ENCODE peak calls at places on chromosomes 4 and X, in five cellular contexts. F, R, N, D and E are unnamed samples.

GRCh38 chr4:128810871-128811570 is 1.5 kb downstream of the JADE1 start:
- DNase-seq in F (peak; percentile 69), R (peak; percentile 75), N (peak; percentile 96), D (peak; percentile 77), E (peak; percentile 88)

GRCh38 chrX:16479206-16479869 is 170.6 kb upstream of the S100G start:
- DNase-seq in F (no peak), R (no peak), N (peak; percentile 87), D (no peak), E (peak; percentile 20)

GRCh38 chr4:66572949-66573348 is 902.7 kb upstream of the EPHA5 start:
- DNase-seq in F (no peak), R (no peak), N (peak; percentile 85), D (peak; percentile 46), E (no peak)

GRCh38 chr4:53534684-53535083 is 56.6 kb downstream of the LNX1 start:
- DNase-seq in F (no peak), R (no peak), N (no peak), D (no peak), E (no peak)

GRCh38 chr4:154961263-154961662 is 180.2 kb downstream of the RBM46 start:
- DNase-seq in F (no peak), R (no peak), N (no peak), D (no peak), E (no peak)

GRCh38 chrX:2664497-2664896 is 26.6 kb upstream of the CD99 start:
- DNase-seq in F (no peak), R (peak; percentile 28), N (no peak), D (peak; percentile 45), E (no peak)

GRCh38 chr4:185112104-185112503 is 31.0 kb upstream of the SLC25A4 start:
- DNase-seq in F (no peak), R (peak; percentile 31), N (peak; percentile 97), D (peak; percentile 89), E (peak; percentile 31)

GRCh38 chr4:159137176-159137575 is 34.3 kb downstream of the RAPGEF2 start:
- DNase-seq in F (no peak), R (no peak), N (no peak), D (no peak), E (no peak)

GRCh38 chrX:40446927-40447326 is 133.8 kb upstream of the ATP6AP2 start:
- DNase-seq in F (no peak), R (no peak), N (no peak), D (no peak), E (no peak)

GRCh38 chr4:149048451-149049143 is 606.4 kb upstream of the NR3C2 start:
- DNase-seq in F (no peak), R (no peak), N (no peak), D (no peak), E (no peak)

GRCh38 chrX:53047228-53047627 is 1.4 kb upstream of the GPR173 start:
- DNase-seq in F (no peak), R (no peak), N (no peak), D (no peak), E (no peak)

GRCh38 chr4:13159041-13159620 is 325.0 kb downstream of the RAB28 start:
- DNase-seq in F (no peak), R (no peak), N (peak; percentile 20), D (no peak), E (peak; percentile 28)

GRCh38 chrX:150238656-150239382 is 124.3 kb upstream of the MAMLD1 start:
- DNase-seq in F (no peak), R (no peak), N (no peak), D (no peak), E (peak; percentile 10)

GRCh38 chrX:153353416-153353815 is 19.5 kb downstream of the ZNF275 start:
- DNase-seq in F (no peak), R (no peak), N (no peak), D (no peak), E (no peak)

GRCh38 chrX:55132416-55132815 is 43.6 kb downstream of the PAGE2 start:
- DNase-seq in F (no peak), R (no peak), N (no peak), D (no peak), E (no peak)

GRCh38 chr4:73740353-73740778 is at the start of gene CXCL8:
- DNase-seq in F (no peak), R (no peak), N (peak; percentile 93), D (peak; percentile 59), E (peak; percentile 53)

GRCh38 chrX:17072726-17073125 is 126.3 kb downstream of the REPS2 start:
- DNase-seq in F (no peak), R (peak; percentile 26), N (no peak), D (no peak), E (no peak)

GRCh38 chr4:36244257-36245084 is at the start of gene ARAP2:
- DNase-seq in F (peak; percentile 48), R (peak; percentile 56), N (peak; percentile 88), D (no peak), E (no peak)

GRCh38 chrX:90883479-90883878 is 551.2 kb upstream of the PABPC5 start:
- DNase-seq in F (no peak), R (no peak), N (no peak), D (no peak), E (no peak)

GRCh38 chrX:72133851-72134546 is 2.3 kb upstream of the RTL5 start:
- DNase-seq in F (no peak), R (no peak), N (no peak), D (no peak), E (no peak)

GRCh38 chr4:71261633-71262121 is 77.1 kb upstream of the SLC4A4 start:
- DNase-seq in F (no peak), R (no peak), N (no peak), D (no peak), E (no peak)

GRCh38 chr4:142404191-142404611 is 441.9 kb downstream of the INPP4B start:
- DNase-seq in F (no peak), R (peak; percentile 20), N (peak; percentile 65), D (peak; percentile 59), E (no peak)